ENCODE peak calls at places on chromosomes 1 and 21, in nine cellular contexts. Q, G, L, S, K, I, A, X and N are unnamed samples.

GRCh38 chr1:10640843-10641553 is 155.4 kb downstream of the CASZ1 start:
- DNase-seq in Q (no peak), G (no peak), L (no peak), S (no peak), K (no peak), I (no peak), A (no peak), X (no peak), N (no peak)

GRCh38 chr1:156095906-156096508 is 13.7 kb upstream of the MEX3A start:
- DNase-seq in Q (no peak), G (no peak), L (no peak), S (peak), K (no peak), I (no peak), A (no peak), X (no peak), N (no peak)

GRCh38 chr1:2801046-2801445 is 447 bp downstream of the TTC34 start:
- DNase-seq in Q (no peak), G (no peak), L (no peak), S (no peak), K (no peak), I (no peak), A (no peak), X (no peak), N (no peak)

GRCh38 chr1:244896550-244896949 is 32.2 kb upstream of the HNRNPU start:
- DNase-seq in Q (no peak), G (no peak), L (no peak), S (no peak), K (no peak), I (peak), A (no peak), X (no peak), N (no peak)

GRCh38 chr1:184973308-184974085 is 811 bp downstream of the NIBAN1 start:
- DNase-seq in Q (peak), G (peak), L (peak), S (peak), K (peak), I (peak), A (no peak), X (no peak), N (peak)

GRCh38 chr1:29698033-29698432 is 461.7 kb downstream of the PTPRU start:
- DNase-seq in Q (peak), G (peak), L (peak), S (peak), K (peak), I (peak), A (peak), X (no peak), N (no peak)

GRCh38 chr1:152189657-152190442 is 30.8 kb upstream of the RPTN start:
- DNase-seq in Q (peak), G (peak), L (peak), S (peak), K (peak), I (peak), A (peak), X (peak), N (no peak)

GRCh38 chr21:25457411-25457810 is 149.9 kb downstream of the MRPL39 start:
- DNase-seq in Q (no peak), G (no peak), L (no peak), S (no peak), K (no peak), I (peak), A (no peak), X (no peak), N (no peak)

GRCh38 chr1:67166196-67166595 is at the start of gene IL23R:
- DNase-seq in Q (no peak), G (no peak), L (no peak), S (no peak), K (no peak), I (no peak), A (no peak), X (no peak), N (no peak)

GRCh38 chr1:182563095-182563494 is 26.0 kb downstream of the RNASEL start:
- DNase-seq in Q (no peak), G (no peak), L (no peak), S (no peak), K (no peak), I (no peak), A (no peak), X (no peak), N (no peak)

GRCh38 chr1:64150266-64150665 is 53.2 kb upstream of the UBE2U start:
- DNase-seq in Q (no peak), G (no peak), L (no peak), S (no peak), K (no peak), I (no peak), A (no peak), X (no peak), N (no peak)

GRCh38 chr1:51284487-51284954 is 45.8 kb downstream of the TTC39A start:
- DNase-seq in Q (no peak), G (peak), L (no peak), S (no peak), K (no peak), I (peak), A (no peak), X (no peak), N (no peak)

GRCh38 chr1:50968884-50969610 is 998 bp upstream of the CDKN2C start:
- DNase-seq in Q (peak), G (peak), L (peak), S (peak), K (peak), I (no peak), A (peak), X (peak), N (peak)

GRCh38 chr1:153598309-153599172 is 14.4 kb downstream of the S100A16 start:
- DNase-seq in Q (peak), G (no peak), L (no peak), S (peak), K (peak), I (peak), A (no peak), X (no peak), N (no peak)

GRCh38 chr1:93275634-93276295 is 69.9 kb upstream of the DR1 start:
- DNase-seq in Q (no peak), G (peak), L (peak), S (no peak), K (no peak), I (no peak), A (no peak), X (no peak), N (no peak)

GRCh38 chr1:244735404-244735803 is 82.5 kb downstream of the DESI2 start:
- DNase-seq in Q (no peak), G (no peak), L (no peak), S (no peak), K (no peak), I (peak), A (no peak), X (no peak), N (no peak)

GRCh38 chr1:230735447-230735846 is 11.7 kb upstream of the CAPN9 start:
- DNase-seq in Q (no peak), G (no peak), L (peak), S (no peak), K (no peak), I (no peak), A (no peak), X (no peak), N (no peak)

GRCh38 chr1:47507140-47507539 is 69.3 kb downstream of the FOXD2 start:
- DNase-seq in Q (no peak), G (no peak), L (no peak), S (peak), K (no peak), I (no peak), A (no peak), X (no peak), N (no peak)

GRCh38 chr1:47511825-47512224 is 74.0 kb downstream of the FOXD2 start:
- DNase-seq in Q (no peak), G (no peak), L (no peak), S (no peak), K (no peak), I (no peak), A (no peak), X (no peak), N (no peak)

GRCh38 chr1:47507921-47508894 is 70.4 kb downstream of the FOXD2 start:
- DNase-seq in Q (peak), G (peak), L (no peak), S (peak), K (peak), I (no peak), A (peak), X (no peak), N (peak)

GRCh38 chr1:47510282-47510811 is 72.5 kb downstream of the FOXD2 start:
- DNase-seq in Q (no peak), G (no peak), L (no peak), S (peak), K (no peak), I (no peak), A (peak), X (no peak), N (no peak)

DNA sequence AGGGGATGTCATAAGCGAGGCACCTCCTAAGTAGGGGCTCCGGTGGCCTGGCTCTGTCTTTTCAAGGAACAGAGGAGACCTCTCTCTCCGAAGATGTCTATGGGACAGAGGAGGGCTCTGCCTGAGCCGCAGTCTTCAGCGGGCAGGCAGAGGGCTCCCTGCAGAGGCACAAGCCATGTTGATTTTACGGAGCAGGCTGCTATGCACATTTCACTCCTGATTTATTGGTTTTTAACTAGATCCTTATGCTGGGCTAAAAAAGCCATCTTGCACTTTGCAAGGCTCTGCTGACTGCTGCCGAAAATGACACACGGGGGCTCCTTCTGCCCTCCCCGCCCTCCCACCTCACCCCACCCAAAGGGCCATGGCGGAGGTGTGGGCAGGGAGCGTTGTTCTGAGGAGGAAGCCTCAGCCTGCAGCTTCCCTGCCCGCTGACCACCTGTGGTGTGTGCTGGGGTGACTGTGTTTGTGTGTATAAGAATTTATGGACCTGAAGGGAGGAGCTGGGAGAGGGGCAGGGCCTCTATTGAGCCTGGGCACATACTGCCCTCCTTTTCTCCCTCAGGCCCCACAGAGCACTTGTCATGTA is 71.2 kb downstream of the FOXD2 start:
- DNase-seq in Q (no peak), G (peak), L (no peak), S (peak), K (no peak), I (no peak), A (peak), X (no peak), N (no peak)
- TF ChIP-seq CTCF in Q (no peak), G (no peak), L (no peak), S (peak), K (no peak), I (no peak), A (no peak), X (no peak), N (no peak)

GRCh38 chr1:44636067-44636466 is 38.2 kb downstream of the TMEM53 start:
- DNase-seq in Q (no peak), G (no peak), L (no peak), S (no peak), K (no peak), I (no peak), A (no peak), X (no peak), N (no peak)

GRCh38 chr1:44637590-44638411 is 36.5 kb downstream of the TMEM53 start:
- DNase-seq in Q (no peak), G (peak), L (no peak), S (no peak), K (no peak), I (no peak), A (peak), X (no peak), N (no peak)

GRCh38 chr1:44635439-44635838 is 38.8 kb downstream of the TMEM53 start:
- DNase-seq in Q (no peak), G (no peak), L (no peak), S (no peak), K (no peak), I (no peak), A (no peak), X (no peak), N (no peak)

GRCh38 chr1:44634790-44635189 is 39.5 kb downstream of the TMEM53 start:
- DNase-seq in Q (no peak), G (no peak), L (no peak), S (no peak), K (no peak), I (no peak), A (no peak), X (no peak), N (no peak)

DNA sequence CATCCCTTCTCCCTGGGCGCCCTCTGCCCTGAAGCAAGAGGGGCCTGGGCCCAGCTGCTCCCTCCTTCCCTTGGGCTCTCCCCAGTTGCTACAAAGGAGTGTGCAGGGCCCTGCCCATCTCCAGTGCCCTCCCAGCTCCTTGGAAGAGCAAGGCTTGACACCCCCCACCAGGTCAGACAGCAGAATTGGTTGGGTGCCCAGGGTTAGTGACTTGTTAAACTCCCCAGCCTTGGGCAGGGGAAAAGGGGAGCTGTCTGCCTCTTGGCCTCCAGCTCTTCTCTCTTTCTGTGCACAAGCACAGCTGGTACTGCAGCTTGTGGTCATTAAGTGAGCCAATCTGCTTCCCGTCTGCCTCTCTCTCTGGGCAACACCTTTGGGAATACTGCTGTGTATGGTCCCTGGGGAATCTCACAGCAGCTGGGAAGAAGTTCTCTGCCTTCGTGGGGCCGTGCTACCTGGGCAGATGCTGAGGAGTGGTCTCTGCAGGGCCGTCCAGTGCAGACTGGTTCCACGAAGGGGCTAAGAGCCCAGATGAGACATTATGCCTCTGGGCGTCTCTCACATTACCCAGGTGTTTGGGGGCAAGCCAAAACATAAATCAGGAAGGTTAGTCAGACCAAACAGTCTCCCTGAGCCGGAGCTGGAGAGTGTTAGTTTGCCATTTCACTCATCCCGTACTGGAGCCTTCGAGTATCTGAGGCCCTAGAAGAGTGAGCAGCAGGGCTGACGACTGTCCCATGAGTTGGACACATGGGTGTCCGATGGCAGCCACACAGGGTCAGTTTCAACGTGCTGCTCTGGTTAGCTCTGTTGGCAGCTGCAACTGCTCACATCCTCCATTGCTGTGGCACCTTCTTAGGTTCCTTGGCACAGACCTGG is 37.3 kb downstream of the TMEM53 start:
- DNase-seq in Q (no peak), G (no peak), L (no peak), S (no peak), K (no peak), I (peak), A (no peak), X (no peak), N (no peak)
- TF ChIP-seq CTCF in Q (no peak), G (no peak), L (no peak), S (no peak), K (no peak), I (no peak), A (no peak), X (no peak), N (no peak)

DNA sequence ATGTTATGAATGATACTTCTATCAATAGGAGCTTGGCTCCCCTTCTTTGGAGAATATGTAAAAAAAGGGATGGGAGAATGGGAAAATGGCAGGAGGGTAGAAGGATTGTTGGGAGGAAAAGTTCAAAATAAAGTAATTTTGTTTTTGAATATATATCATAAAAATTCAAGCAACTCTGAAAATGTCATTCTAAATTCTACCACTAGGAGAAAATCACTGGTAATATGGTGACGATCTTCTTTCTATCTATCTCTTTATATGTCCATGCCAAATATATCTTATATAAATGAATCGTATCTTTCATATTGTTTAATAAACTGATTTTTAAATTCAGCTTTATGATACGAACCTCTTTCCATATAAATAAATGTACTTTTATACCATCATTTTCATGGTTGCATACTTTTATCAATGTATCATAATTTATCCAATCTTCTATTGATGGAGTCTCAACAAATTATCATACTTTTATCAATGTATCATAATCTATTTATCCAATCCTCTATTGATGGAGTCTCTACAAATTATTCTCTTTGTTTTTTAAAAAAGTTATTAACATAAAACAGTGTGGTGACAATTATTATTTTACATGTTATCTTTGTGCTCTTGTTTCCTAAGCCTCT is 73.7 kb upstream of the MARK1 start:
- DNase-seq in Q (no peak), G (no peak), L (no peak), S (no peak), K (no peak), I (no peak), A (no peak), X (no peak), N (no peak)
- TF ChIP-seq CTCF in Q (peak), G (peak), L (no peak), S (peak), K (peak), I (no peak), A (peak), X (no peak), N (peak)

DNA sequence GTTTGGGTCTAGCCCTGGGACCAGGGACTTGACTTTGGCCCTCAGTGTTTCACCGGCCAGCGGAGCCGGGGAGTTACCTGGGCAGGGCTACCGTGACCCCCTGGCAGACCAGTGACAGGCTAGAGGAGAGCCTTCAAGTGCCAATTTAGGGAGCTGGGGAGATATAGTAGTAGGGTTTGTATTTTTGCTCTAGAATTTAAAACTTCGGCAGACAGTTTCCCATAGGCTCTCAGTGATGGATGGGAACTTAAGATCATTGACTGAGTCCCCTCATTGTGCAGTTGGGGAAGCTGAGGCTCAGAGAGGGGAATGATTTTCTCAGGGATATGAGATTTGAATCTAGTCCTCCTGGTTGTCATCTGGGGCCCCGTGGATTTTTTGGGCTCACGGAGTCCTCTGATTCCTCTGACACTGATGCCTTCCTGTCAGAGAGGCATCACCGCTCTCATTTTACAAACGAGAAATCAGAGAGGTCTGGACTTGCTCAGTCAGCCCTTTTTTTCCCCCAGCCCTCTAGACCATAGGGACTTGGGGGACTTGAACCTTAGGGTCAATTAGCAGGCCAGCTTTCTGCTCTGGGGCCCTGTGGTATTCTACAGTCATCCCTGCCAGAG is 58.3 kb upstream of the ACOT11 start:
- DNase-seq in Q (no peak), G (no peak), L (no peak), S (no peak), K (no peak), I (no peak), A (no peak), X (no peak), N (no peak)
- TF ChIP-seq CTCF in Q (peak), G (no peak), L (peak), S (peak), K (no peak), I (no peak), A (peak), X (peak), N (peak)

DNA sequence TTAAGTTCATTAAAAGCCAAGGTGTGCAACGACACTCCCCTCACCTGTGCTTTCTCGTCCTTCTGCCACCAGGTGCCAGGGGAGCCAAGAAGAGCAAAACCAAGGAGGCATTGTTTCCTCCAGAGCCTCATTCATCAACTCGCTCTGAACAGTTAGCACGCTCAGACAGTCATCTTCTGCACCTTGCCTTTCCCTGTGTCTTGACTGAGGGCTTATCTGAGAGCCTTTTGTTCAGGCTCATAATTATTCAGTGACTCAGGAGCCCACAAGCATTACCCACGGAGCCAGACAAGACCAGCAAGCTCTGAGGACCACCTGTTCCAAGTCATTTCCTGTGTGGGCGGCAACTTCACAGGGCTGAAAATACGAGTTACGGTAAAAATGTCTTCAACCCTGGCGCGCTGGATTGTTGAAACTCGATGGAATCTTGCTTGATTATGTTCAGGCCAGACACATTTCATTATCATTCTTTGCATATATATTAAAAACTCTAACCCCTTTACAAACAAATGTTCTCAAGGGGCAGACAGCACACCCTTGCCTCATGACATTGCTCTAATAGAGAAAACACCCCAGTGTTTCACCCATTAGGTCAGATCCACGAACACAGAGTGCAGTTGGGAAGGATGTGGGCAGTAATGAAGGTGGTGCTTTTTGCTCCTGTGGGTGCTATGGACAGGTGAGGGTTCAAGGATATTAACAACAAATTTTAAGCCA is 89.7 kb upstream of the RUNX1 start:
- DNase-seq in Q (no peak), G (no peak), L (no peak), S (no peak), K (no peak), I (peak), A (no peak), X (peak), N (no peak)
- TF ChIP-seq CTCF in Q (no peak), G (no peak), L (no peak), S (no peak), K (no peak), I (no peak), A (no peak), X (no peak), N (no peak)

DNA sequence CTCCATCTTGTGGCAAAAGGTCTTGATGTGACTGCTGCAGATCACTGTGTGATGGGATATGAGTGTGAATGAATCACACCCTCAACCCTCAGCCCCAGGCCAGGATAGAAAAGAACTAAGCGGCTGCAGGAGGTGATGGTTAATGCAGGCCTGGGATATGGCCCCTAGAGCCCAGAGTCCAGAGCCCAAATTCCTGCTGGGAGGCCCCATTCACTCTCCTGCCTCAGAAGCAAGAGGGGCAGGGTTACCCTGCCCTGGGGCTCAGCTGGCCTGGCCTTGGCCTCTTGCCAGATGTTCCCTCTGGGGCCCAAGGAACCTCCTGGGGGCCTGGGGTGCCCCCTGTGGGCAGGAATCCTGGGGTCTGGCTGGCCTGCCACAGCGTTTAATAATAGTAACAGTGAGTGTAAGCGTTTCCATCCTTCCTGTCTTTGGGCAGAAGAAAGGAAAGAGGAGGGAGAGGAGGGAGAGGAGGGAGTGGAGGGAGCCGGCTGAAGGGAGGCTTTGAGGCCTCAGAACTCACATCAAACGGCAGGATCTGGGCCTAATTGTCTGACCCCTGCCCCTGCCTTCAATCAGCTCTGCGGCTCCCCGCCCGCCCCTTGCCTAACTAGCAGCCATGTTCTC is 26.2 kb downstream of the DMAP1 start:
- DNase-seq in Q (peak), G (peak), L (no peak), S (peak), K (peak), I (peak), A (peak), X (no peak), N (peak)
- TF ChIP-seq CTCF in Q (no peak), G (peak), L (no peak), S (peak), K (no peak), I (peak), A (peak), X (no peak), N (no peak)